ENCODE peak calls at places on chromosomes 4 and X, in four cellular contexts. One of them, this sample, is unnamed.

GRCh38 chrX:108177321-108177990 is 85.9 kb downstream of the ATG4A start:
- DNase-seq in Peyer's patch: no peak
- DNase-seq in effector memory CD4-positive, alpha-beta T cell: no peak
- DNase-seq in tibial artery: no peak
- DNase-seq in this sample: no peak

GRCh38 chr4:185343726-185344581 is 51.8 kb downstream of the LRP2BP start:
- DNase-seq in Peyer's patch: no peak
- DNase-seq in effector memory CD4-positive, alpha-beta T cell: no peak
- DNase-seq in tibial artery: peak
- DNase-seq in this sample: no peak

GRCh38 chr4:115113382-115114106 is at the start of gene NDST4:
- DNase-seq in Peyer's patch: no peak
- DNase-seq in effector memory CD4-positive, alpha-beta T cell: no peak
- DNase-seq in tibial artery: no peak
- DNase-seq in this sample: no peak

GRCh38 chr4:152959080-152959479 is 23.0 kb downstream of the FHDC1 start:
- DNase-seq in Peyer's patch: no peak
- DNase-seq in effector memory CD4-positive, alpha-beta T cell: no peak
- DNase-seq in tibial artery: no peak
- DNase-seq in this sample: no peak

GRCh38 chr4:101222156-101222845 is 125.0 kb downstream of the PPP3CA start:
- DNase-seq in Peyer's patch: no peak
- DNase-seq in effector memory CD4-positive, alpha-beta T cell: no peak
- DNase-seq in tibial artery: no peak
- DNase-seq in this sample: no peak

GRCh38 chr4:90718926-90719325 is 591.7 kb downstream of the CCSER1 start:
- DNase-seq in Peyer's patch: no peak
- DNase-seq in effector memory CD4-positive, alpha-beta T cell: no peak
- DNase-seq in tibial artery: no peak
- DNase-seq in this sample: no peak

GRCh38 chr4:173237152-173237551 is 68.5 kb downstream of the GALNT7 start:
- DNase-seq in Peyer's patch: no peak
- DNase-seq in effector memory CD4-positive, alpha-beta T cell: no peak
- DNase-seq in tibial artery: no peak
- DNase-seq in this sample: no peak

GRCh38 chrX:10064736-10065135 is 92.0 kb upstream of the CLCN4 start:
- DNase-seq in Peyer's patch: no peak
- DNase-seq in effector memory CD4-positive, alpha-beta T cell: no peak
- DNase-seq in tibial artery: no peak
- DNase-seq in this sample: no peak

GRCh38 chr4:181264908-181265307 is 978.3 kb upstream of the TENM3 start:
- DNase-seq in Peyer's patch: no peak
- DNase-seq in effector memory CD4-positive, alpha-beta T cell: no peak
- DNase-seq in tibial artery: no peak
- DNase-seq in this sample: no peak

GRCh38 chr4:88320174-88320779 is 35.9 kb upstream of the PPM1K start:
- DNase-seq in Peyer's patch: no peak
- DNase-seq in effector memory CD4-positive, alpha-beta T cell: no peak
- DNase-seq in tibial artery: no peak
- DNase-seq in this sample: no peak
- H3K27ac ChIP-seq in Peyer's patch: no peak
- H3K27ac ChIP-seq in effector memory CD4-positive, alpha-beta T cell: no peak
- H3K27ac ChIP-seq in tibial artery: no peak
- H3K27ac ChIP-seq in this sample: no peak

GRCh38 chrX:154017766-154018517 is 1.8 kb downstream of the IRAK1 start:
- DNase-seq in Peyer's patch: no peak
- DNase-seq in effector memory CD4-positive, alpha-beta T cell: no peak
- DNase-seq in tibial artery: no peak
- DNase-seq in this sample: no peak
- H3K4me3 ChIP-seq in Peyer's patch: peak
- H3K4me3 ChIP-seq in effector memory CD4-positive, alpha-beta T cell: peak
- H3K4me3 ChIP-seq in tibial artery: no peak
- H3K4me3 ChIP-seq in this sample: no peak

GRCh38 chr4:107219681-107220080 is 183.6 kb upstream of the DKK2 start:
- DNase-seq in Peyer's patch: no peak
- DNase-seq in effector memory CD4-positive, alpha-beta T cell: no peak
- DNase-seq in tibial artery: no peak
- DNase-seq in this sample: no peak
- H3K27ac ChIP-seq in Peyer's patch: no peak
- H3K27ac ChIP-seq in effector memory CD4-positive, alpha-beta T cell: no peak
- H3K27ac ChIP-seq in tibial artery: no peak
- H3K27ac ChIP-seq in this sample: no peak

DNA sequence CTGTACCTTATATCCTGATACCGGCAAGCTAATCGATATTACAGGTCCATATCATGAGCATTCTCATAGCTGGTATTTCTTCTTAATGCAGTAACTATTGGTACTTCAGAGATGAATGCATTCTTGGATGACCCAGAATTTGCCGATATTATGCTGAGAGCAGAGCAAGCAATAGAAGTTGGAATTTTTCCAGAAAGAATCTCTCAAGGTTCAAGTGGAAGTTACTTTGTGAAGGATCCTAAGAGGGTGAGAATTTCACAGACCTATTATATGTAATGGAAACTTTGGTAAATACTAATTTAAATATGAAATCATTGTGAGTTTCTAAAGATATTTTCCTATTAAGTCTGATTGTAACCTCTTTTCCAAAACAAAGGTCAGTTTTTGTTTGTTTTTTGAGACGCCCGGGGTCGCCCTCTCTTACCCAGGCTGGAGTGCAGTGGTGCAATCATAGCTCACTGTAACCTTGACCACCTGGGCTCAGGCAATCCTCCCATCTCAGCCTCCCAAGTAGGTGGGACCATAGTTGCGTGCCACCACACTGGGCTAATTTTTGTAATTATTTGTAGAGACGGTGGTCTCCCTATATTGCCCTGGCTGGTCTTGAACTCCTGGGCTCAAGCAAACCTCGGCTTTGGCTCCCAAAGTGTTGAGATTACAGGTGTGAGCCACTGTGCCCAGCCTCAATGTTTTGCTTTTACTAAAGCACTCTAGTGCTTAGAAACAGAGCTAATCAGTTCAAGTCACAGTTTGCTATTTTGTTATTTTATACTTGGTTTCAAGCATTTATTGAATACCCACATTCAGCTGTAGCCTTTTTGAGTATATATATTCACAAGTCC is 18.6 kb downstream of the PI4K2B start:
- DNase-seq in Peyer's patch: no peak
- DNase-seq in effector memory CD4-positive, alpha-beta T cell: no peak
- DNase-seq in tibial artery: no peak
- DNase-seq in this sample: no peak
- H3K4me3 ChIP-seq in Peyer's patch: no peak
- H3K4me3 ChIP-seq in effector memory CD4-positive, alpha-beta T cell: no peak
- H3K4me3 ChIP-seq in tibial artery: no peak
- H3K4me3 ChIP-seq in this sample: no peak

DNA sequence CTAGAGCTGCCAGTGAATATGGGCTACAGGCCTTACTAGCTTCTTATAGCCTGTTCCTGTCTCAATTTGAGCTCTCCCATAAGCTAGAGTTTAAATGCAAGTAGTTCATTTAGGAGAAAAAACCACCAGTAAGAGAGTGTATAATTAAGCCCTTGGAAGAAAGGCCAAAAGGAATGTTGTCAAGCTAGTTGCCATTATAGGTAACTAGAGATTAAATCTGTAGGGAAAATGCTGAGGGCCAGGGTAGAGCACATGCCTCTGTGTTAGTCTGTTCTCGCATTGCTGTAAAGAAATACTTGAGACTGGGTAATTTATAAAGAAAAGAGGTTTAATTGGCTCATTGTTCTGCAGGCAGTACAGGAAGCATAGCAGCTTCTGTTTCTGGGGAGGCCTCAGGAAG is 410.2 kb downstream of the MID1IP1 start:
- DNase-seq in Peyer's patch: no peak
- DNase-seq in effector memory CD4-positive, alpha-beta T cell: no peak
- DNase-seq in tibial artery: no peak
- DNase-seq in this sample: no peak
- H3K27ac ChIP-seq in Peyer's patch: no peak
- H3K27ac ChIP-seq in effector memory CD4-positive, alpha-beta T cell: no peak
- H3K27ac ChIP-seq in tibial artery: no peak
- H3K27ac ChIP-seq in this sample: no peak

DNA sequence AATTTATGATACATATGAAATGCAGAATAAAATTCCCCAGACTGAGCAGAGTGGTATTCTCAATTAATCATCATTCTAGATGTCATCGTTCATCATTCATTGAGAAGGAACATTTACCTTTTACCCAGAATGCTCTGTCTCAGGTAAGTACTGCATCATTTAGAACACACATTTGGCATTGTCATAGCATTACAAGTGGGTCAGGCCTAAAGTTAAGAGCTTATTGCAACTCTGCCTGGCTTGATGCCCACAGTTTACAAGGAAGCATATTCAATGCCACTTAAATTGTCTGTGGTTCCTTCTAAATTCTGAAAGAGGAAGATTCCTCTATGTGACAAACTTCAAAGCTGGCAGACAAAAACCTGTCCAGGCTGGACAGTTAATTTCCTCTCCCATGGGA is 87.3 kb downstream of the CAMK2D start:
- DNase-seq in Peyer's patch: no peak
- DNase-seq in effector memory CD4-positive, alpha-beta T cell: no peak
- DNase-seq in tibial artery: no peak
- DNase-seq in this sample: no peak
- H3K4me3 ChIP-seq in Peyer's patch: no peak
- H3K4me3 ChIP-seq in effector memory CD4-positive, alpha-beta T cell: no peak
- H3K4me3 ChIP-seq in tibial artery: no peak
- H3K4me3 ChIP-seq in this sample: no peak

This sample was measured in CD8-positive, alpha-beta T cell.